ENCODE peak calls at places on chromosomes 6 and 20, in eight cellular contexts. T, E, L, D, Q, R, S and O are unnamed samples.

GRCh38 chr6:157223021-157223430 is 100.3 kb downstream of the TMEM242 start:
- DNase-seq in T (no peak), E (no peak), L (no peak), D (no peak), Q (no peak), R (no peak), S (no peak), O (no peak)

GRCh38 chr20:39897058-39897457 is 792.0 kb downstream of the MAFB start:
- DNase-seq in T (no peak), E (no peak), L (no peak), D (no peak), Q (peak; percentile 92), R (no peak), S (no peak), O (no peak)

GRCh38 chr6:110628330-110628729 is 151.9 kb upstream of the SLC22A16 start:
- DNase-seq in T (no peak), E (no peak), L (no peak), D (no peak), Q (peak; percentile 86), R (no peak), S (no peak), O (no peak)

GRCh38 chr6:132813173-132813856 is 1.1 kb upstream of the RPS12 start:
- DNase-seq in T (peak; percentile 45), E (peak; percentile 34), L (no peak), D (peak; percentile 48), Q (peak; percentile 55), R (peak; percentile 29), S (peak; percentile 62), O (peak; percentile 71)

GRCh38 chr6:12490904-12491571 is 200.9 kb downstream of the EDN1 start:
- DNase-seq in T (no peak), E (no peak), L (no peak), D (peak; percentile 20), Q (peak; percentile 93), R (no peak), S (peak; percentile 87), O (no peak)

GRCh38 chr6:28161410-28162079 is 19.9 kb downstream of the ZKSCAN8 start:
- DNase-seq in T (peak; percentile 40), E (peak; percentile 85), L (no peak), D (peak; percentile 82), Q (peak; percentile 56), R (peak; percentile 83), S (peak; percentile 25), O (no peak)

GRCh38 chr6:37242429-37243052 is 15.0 kb upstream of the TBC1D22B start:
- DNase-seq in T (peak; percentile 43), E (no peak), L (no peak), D (peak; percentile 84), Q (peak; percentile 98), R (peak; percentile 19), S (peak; percentile 97), O (peak; percentile 61)

GRCh38 chr6:157265186-157265585 is 58.1 kb downstream of the TMEM242 start:
- DNase-seq in T (peak; percentile 10), E (no peak), L (no peak), D (no peak), Q (no peak), R (no peak), S (no peak), O (peak; percentile 63)

GRCh38 chr6:33958863-33959651 is 155.3 kb upstream of the MLN start:
- DNase-seq in T (no peak), E (no peak), L (no peak), D (no peak), Q (no peak), R (peak; percentile 42), S (no peak), O (no peak)

GRCh38 chr6:131946992-131947955 is 3.9 kb downstream of the CCN2 start:
- DNase-seq in T (no peak), E (no peak), L (no peak), D (no peak), Q (peak; percentile 37), R (no peak), S (peak; percentile 91), O (no peak)

GRCh38 chr6:128284128-128284527 is 236.3 kb downstream of the PTPRK start:
- DNase-seq in T (no peak), E (no peak), L (no peak), D (no peak), Q (no peak), R (peak; percentile 23), S (peak; percentile 13), O (no peak)

GRCh38 chr20:10924628-10925266 is 250.9 kb upstream of the JAG1 start:
- DNase-seq in T (no peak), E (no peak), L (no peak), D (peak; percentile 32), Q (peak; percentile 87), R (no peak), S (no peak), O (peak; percentile 24)

GRCh38 chr6:150775400-150775799 is 90.1 kb upstream of the MTHFD1L start:
- DNase-seq in T (no peak), E (no peak), L (no peak), D (no peak), Q (no peak), R (no peak), S (peak; percentile 70), O (no peak)

GRCh38 chr6:3356824-3357420 is 98.2 kb downstream of the PSMG4 start:
- DNase-seq in T (no peak), E (no peak), L (no peak), D (peak; percentile 49), Q (no peak), R (no peak), S (peak; percentile 27), O (peak; percentile 93)

GRCh38 chr6:12078014-12078413 is 65.9 kb downstream of the HIVEP1 start:
- DNase-seq in T (no peak), E (no peak), L (no peak), D (no peak), Q (no peak), R (no peak), S (no peak), O (no peak)

GRCh38 chr20:43971233-43971632 is 56.6 kb downstream of the TOX2 start:
- DNase-seq in T (no peak), E (no peak), L (no peak), D (no peak), Q (no peak), R (no peak), S (no peak), O (no peak)

GRCh38 chr6:7909323-7910276 is 988 bp downstream of the TXNDC5 start:
- DNase-seq in T (peak; percentile 28), E (peak; percentile 43), L (no peak), D (peak; percentile 79), Q (peak; percentile 32), R (peak; percentile 60), S (peak; percentile 82), O (peak; percentile 77)

GRCh38 chr6:21159465-21159864 is 434.1 kb upstream of the SOX4 start:
- DNase-seq in T (no peak), E (no peak), L (no peak), D (no peak), Q (no peak), R (no peak), S (no peak), O (no peak)

GRCh38 chr20:43068482-43068881 is 121.2 kb downstream of the PTPRT start:
- DNase-seq in T (no peak), E (no peak), L (no peak), D (no peak), Q (no peak), R (no peak), S (no peak), O (no peak)

GRCh38 chr20:60453847-60454246 is 495.6 kb downstream of the CDH26 start:
- DNase-seq in T (no peak), E (no peak), L (no peak), D (no peak), Q (no peak), R (no peak), S (no peak), O (no peak)

GRCh38 chr6:47162793-47163192 is 120.7 kb upstream of the ADGRF1 start:
- DNase-seq in T (no peak), E (no peak), L (no peak), D (no peak), Q (no peak), R (no peak), S (no peak), O (no peak)

GRCh38 chr6:52019092-52019491 is 68.3 kb downstream of the PKHD1 start:
- DNase-seq in T (no peak), E (no peak), L (no peak), D (no peak), Q (no peak), R (no peak), S (no peak), O (no peak)

GRCh38 chr6:144150673-144151009 is 324 bp downstream of the STX11 start:
- DNase-seq in T (no peak), E (peak; percentile 28), L (no peak), D (peak; percentile 29), Q (peak; percentile 21), R (no peak), S (peak; percentile 62), O (peak; percentile 49)

GRCh38 chr6:113449051-113449450 is 408.1 kb upstream of the MARCKS start:
- DNase-seq in T (no peak), E (no peak), L (no peak), D (no peak), Q (peak; percentile 68), R (no peak), S (peak; percentile 56), O (no peak)

GRCh38 chr6:87482382-87482781 is 9.6 kb downstream of the SLC35A1 start:
- DNase-seq in T (no peak), E (no peak), L (no peak), D (no peak), Q (no peak), R (no peak), S (no peak), O (no peak)

GRCh38 chr20:36391456-36391855 is 85.3 kb downstream of the DLGAP4 start:
- DNase-seq in T (no peak), E (no peak), L (no peak), D (no peak), Q (no peak), R (no peak), S (peak; percentile 53), O (no peak)

GRCh38 chr20:46990017-46990810 is 95.6 kb downstream of the EYA2 start:
- DNase-seq in T (peak; percentile 42), E (no peak), L (no peak), D (no peak), Q (no peak), R (no peak), S (no peak), O (no peak)

GRCh38 chr20:62357681-62358080 is 9.4 kb downstream of the LAMA5 start:
- DNase-seq in T (no peak), E (no peak), L (no peak), D (no peak), Q (no peak), R (no peak), S (no peak), O (no peak)

GRCh38 chr20:1952737-1953530 is 40.9 kb downstream of the PDYN start:
- DNase-seq in T (no peak), E (no peak), L (no peak), D (no peak), Q (no peak), R (no peak), S (no peak), O (no peak)

GRCh38 chr6:25312703-25313102 is 33.5 kb downstream of the CARMIL1 start:
- DNase-seq in T (no peak), E (no peak), L (no peak), D (peak; percentile 40), Q (peak; percentile 78), R (no peak), S (peak; percentile 11), O (peak; percentile 26)